ENCODE peak calls at places on chromosomes 5 and 9, in ten cellular contexts. X, U, O, E, R, C, S, K, M and Y are unnamed samples. For H3K4me1, the result is how much of the 10 kb centered on the place peaks cover.

GRCh38 chr9:135522931-135523330 is 1.7 kb downstream of the LCN1 start:
- DNase-seq in X (no peak), U (no peak), O (no peak), E (no peak), R (no peak), C (no peak), S (no peak), K (no peak), M (no peak), Y (no peak)

GRCh38 chr5:111017731-111018130 is 53.8 kb upstream of the TSLP start:
- DNase-seq in X (no peak), U (no peak), O (peak), E (no peak), R (no peak), C (no peak), S (no peak), K (no peak), M (no peak), Y (no peak)

GRCh38 chr9:20945856-20946255 is 85.6 kb downstream of the HACD4 start:
- DNase-seq in X (no peak), U (no peak), O (no peak), E (no peak), R (no peak), C (no peak), S (no peak), K (no peak), M (no peak), Y (no peak)

GRCh38 chr5:83729389-83729788 is 8.7 kb upstream of the HAPLN1 start:
- DNase-seq in X (no peak), U (no peak), O (no peak), E (no peak), R (no peak), C (no peak), S (no peak), K (no peak), M (no peak), Y (no peak)

GRCh38 chr5:99169309-99169708 is 240.5 kb upstream of the CHD1 start:
- DNase-seq in X (no peak), U (no peak), O (no peak), E (no peak), R (no peak), C (no peak), S (no peak), K (no peak), M (no peak), Y (peak)

GRCh38 chr5:94906750-94907149 is 288.3 kb downstream of the SLF1 start:
- DNase-seq in X (no peak), U (no peak), O (no peak), E (no peak), R (no peak), C (no peak), S (no peak), K (no peak), M (no peak), Y (no peak)

GRCh38 chr5:150783422-150783928 is 4.9 kb downstream of the SMIM3 start:
- DNase-seq in X (no peak), U (peak), O (peak), E (peak), R (peak), C (peak), S (peak), K (no peak), M (peak), Y (peak)

GRCh38 chr5:113387844-113388243 is 46.9 kb downstream of the TSSK1B start:
- DNase-seq in X (no peak), U (no peak), O (no peak), E (no peak), R (no peak), C (no peak), S (no peak), K (no peak), M (no peak), Y (no peak)

GRCh38 chr5:178069909-178070308 is 43.4 kb upstream of the N4BP3 start:
- DNase-seq in X (no peak), U (no peak), O (peak), E (peak), R (no peak), C (no peak), S (no peak), K (no peak), M (no peak), Y (peak)

GRCh38 chr9:75616841-75617566 is 273.5 kb upstream of the PCSK5 start:
- DNase-seq in X (no peak), U (no peak), O (no peak), E (no peak), R (no peak), C (no peak), S (no peak), K (no peak), M (no peak), Y (no peak)

GRCh38 chr9:135588371-135588770 is 26.8 kb downstream of the PAEP start:
- DNase-seq in X (no peak), U (no peak), O (no peak), E (no peak), R (no peak), C (no peak), S (peak), K (no peak), M (no peak), Y (no peak)

GRCh38 chr5:72955143-72955767 is 586 bp upstream of the FCHO2 start:
- DNase-seq in X (peak), U (peak), O (no peak), E (peak), R (peak), C (peak), S (peak), K (no peak), M (peak), Y (no peak)

DNA sequence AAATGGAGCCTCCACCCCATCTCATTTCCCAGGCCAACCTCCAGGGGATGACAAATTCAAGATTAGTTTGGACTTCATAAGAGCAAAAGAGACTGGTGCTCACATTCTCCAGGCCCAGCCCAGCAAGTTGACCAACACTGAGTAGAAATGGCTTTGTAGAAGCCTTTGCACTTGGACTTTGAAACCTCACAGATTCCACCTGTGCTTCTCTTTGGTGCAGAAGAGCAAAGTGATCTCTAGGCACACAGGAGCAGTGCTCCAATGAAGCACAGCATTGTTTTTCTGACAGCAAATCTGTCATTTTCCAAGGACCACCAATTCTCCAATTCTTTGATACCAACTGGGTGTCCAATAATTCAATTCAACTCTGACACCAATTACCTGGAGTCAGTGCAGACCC is 17.1 kb upstream of the RNF145 start:
- DNase-seq in X (no peak), U (no peak), O (no peak), E (no peak), R (no peak), C (no peak), S (no peak), K (no peak), M (no peak), Y (no peak)
- H3K4me1 ChIP-seq in X (under half), U (under half), O (under half), E (under half), R (under half), C (under half), S (under half), K (under half), M (under half), Y (under half)

GRCh38 chr5:171428849-171429542 is 9.5 kb downstream of the FGF18 start:
- DNase-seq in X (no peak), U (no peak), O (no peak), E (no peak), R (no peak), C (no peak), S (peak), K (no peak), M (peak), Y (no peak)
- H3K4me1 ChIP-seq in X (under half), U (under half), O (under half), E (under half), R (under half), C (under half), S (under half), K (under half), M (under half), Y (under half)

DNA sequence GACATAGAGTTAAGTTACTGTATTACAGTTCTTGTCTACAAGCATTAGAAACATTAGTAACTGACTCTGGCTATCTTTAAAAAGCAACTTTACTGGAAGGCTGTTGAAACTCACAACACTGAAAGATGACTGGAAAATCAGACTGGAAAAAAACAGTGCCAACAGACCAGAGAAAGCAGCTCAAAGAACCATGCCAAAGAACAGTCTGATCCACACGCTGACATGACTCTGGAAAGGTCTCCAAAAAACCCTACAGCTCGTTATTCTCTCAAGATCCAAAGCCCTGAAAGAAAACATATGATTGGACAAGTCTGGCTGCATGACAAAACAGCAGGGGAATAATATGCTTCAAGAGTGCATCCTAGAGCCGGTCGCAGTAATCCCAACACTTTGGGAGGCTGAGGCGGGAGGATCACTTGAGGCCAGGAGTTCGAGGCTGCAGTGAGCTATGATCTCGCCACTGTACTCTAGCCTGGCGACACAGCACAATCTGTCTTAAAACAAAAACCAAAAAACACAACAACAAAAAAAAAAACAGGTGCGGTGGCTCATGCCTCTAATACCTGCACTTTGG is 5.6 kb downstream of the GOLPH3 start:
- DNase-seq in X (no peak), U (no peak), O (no peak), E (no peak), R (no peak), C (no peak), S (no peak), K (no peak), M (no peak), Y (peak)
- H3K4me1 ChIP-seq in X (half or more), U (under half), O (under half), E (half or more), R (under half), C (under half), S (under half), K (under half), M (half or more), Y (under half)

DNA sequence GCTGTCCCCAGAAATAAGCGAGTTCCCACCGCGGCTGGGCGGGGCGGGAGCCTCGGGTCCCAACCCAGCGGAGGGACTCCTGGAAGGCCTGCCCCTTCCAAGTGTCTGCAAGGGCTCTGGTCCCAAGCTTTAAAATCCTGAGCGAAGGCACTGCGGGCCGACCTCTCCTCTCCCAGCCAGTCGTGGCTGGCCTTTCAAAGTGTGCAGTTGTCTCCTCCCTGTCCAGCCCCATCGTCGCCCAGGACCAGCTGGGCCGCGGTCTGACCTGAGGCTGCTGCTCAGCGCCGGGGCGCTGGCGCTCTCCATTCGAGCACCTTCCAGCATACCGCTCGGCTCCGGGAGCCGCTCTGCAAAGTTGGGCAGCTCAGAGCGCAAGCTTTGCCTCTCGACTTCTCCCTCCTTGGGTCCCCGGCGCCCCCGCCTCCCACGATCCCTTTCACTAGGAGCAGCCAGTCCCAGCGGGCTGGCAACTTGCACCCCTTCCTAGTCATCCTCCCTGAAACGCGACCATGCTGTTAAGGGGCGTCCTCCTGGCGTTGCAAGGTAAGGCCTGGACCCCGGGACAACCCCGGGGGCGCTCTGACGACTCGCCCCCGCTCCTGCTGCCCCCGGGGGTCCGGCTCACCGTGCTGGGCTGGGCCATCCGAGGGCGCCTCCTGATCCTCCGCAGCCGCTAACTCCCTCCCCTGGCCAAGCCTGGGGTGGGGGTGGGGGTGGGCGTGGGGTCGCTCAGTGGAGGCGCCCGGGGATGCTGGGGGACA is at the start of gene MAMDC2:
- DNase-seq in X (peak), U (peak), O (peak), E (peak), R (no peak), C (no peak), S (peak), K (no peak), M (peak), Y (peak)
- H3K4me1 ChIP-seq in X (under half), U (under half), O (under half), E (under half), R (under half), C (under half), S (under half), K (under half), M (under half), Y (under half)

DNA sequence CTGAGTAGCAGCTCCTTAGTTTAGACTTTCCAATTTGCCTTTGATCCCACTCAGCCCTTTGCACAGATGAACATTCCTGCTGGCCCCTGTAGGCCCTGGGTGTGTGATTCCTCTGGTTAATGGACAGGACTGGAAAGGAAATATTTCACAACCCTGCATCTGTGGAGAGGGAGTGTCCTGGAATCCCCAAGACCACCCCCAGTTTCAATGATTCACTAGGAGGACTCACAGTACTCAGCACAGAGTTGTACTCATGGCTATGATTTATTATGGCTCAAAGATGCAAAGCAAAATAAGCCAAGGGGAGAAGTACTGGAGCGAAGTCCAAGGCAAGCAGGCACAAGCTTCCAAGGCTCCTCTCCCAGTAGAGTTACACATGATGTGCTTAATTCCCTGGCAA is 42.4 kb upstream of the TJP2 start:
- DNase-seq in X (no peak), U (peak), O (peak), E (peak), R (no peak), C (no peak), S (no peak), K (no peak), M (no peak), Y (no peak)
- H3K4me1 ChIP-seq in X (under half), U (under half), O (under half), E (under half), R (under half), C (under half), S (under half), K (under half), M (half or more), Y (under half)

DNA sequence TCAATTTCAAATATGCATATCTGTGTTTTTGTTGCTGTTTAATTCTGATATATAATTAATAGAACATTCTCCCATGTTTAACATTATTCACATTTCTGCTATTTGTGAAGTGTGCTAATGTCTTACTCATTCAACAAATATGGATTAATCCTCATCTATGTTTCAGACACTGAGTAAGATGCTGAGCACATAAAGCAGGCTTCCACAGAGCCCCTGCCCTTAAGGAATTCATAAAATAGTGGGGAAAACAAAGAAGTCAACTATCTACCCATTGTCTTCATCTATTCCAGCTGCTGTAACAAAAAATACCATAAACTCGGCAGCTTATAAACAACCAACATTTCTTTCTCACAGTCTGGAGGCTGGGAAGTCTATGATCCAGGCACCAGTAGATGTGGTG is 333.3 kb downstream of the SEMA5A start:
- DNase-seq in X (no peak), U (no peak), O (peak), E (no peak), R (no peak), C (no peak), S (no peak), K (no peak), M (no peak), Y (no peak)
- H3K4me1 ChIP-seq in X (under half), U (under half), O (under half), E (under half), R (under half), C (under half), S (under half), K (under half), M (under half), Y (under half)

DNA sequence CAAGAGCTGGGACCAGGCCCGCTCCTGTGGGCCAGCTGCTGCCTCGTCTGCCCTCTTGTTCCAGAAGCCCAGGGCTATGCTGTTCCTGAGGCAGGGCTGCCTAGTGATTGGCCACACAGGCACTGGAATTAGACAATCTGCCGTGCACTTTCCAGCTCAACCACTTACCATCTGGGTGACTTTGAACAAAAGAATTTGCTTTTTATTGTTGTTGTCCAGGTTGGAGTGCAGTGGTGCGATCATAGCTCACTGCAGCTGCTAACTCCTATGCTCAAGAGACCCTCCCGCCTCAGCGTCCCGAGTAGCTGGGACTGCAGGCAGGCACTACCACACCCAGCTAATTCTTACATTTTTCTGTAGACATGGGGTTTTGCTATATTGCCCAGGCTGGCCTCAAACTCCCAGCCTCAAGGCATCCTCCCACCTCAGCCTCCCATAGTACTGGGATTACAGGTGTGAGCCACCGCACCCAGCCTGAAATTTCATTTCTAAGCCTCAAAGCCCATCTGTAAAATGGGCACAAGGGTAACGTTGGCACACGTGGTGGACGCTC is 1.2 kb upstream of the NEK6 start:
- DNase-seq in X (no peak), U (peak), O (peak), E (no peak), R (no peak), C (no peak), S (no peak), K (no peak), M (no peak), Y (peak)
- H3K4me1 ChIP-seq in X (under half), U (under half), O (under half), E (under half), R (under half), C (under half), S (under half), K (under half), M (under half), Y (under half)